ENCODE peak calls at places on chromosome 2, in four cellular contexts. One of them, this sample, is unnamed.

GRCh38 chr2:182668671-182669070 is 47.4 kb upstream of the DNAJC10 start:
- DNase-seq in M059J: peak; percentile 23
- DNase-seq in T-helper 9 cell: no peak
- DNase-seq in KG1: no peak
- DNase-seq in this sample: peak; percentile 97

GRCh38 chr2:149141046-149141445 is 102.5 kb downstream of the LYPD6B start:
- DNase-seq in T-helper 9 cell: no peak
- DNase-seq in M059J: peak; percentile 28
- DNase-seq in KG1: no peak
- DNase-seq in this sample: no peak

GRCh38 chr2:166773268-166773949 is 114.9 kb upstream of the XIRP2 start:
- DNase-seq in T-helper 9 cell: no peak
- DNase-seq in KG1: no peak
- DNase-seq in M059J: no peak
- DNase-seq in this sample: no peak

GRCh38 chr2:108492364-108492763 is 41.9 kb upstream of the LIMS1 start:
- DNase-seq in M059J: peak; percentile 24
- DNase-seq in T-helper 9 cell: no peak
- DNase-seq in KG1: no peak
- DNase-seq in this sample: no peak

GRCh38 chr2:104406273-104406726 is 447.6 kb upstream of the POU3F3 start:
- DNase-seq in KG1: no peak
- DNase-seq in M059J: no peak
- DNase-seq in T-helper 9 cell: no peak
- DNase-seq in this sample: peak; percentile 58

GRCh38 chr2:15331787-15332186 is 229.3 kb downstream of the NBAS start:
- DNase-seq in M059J: no peak
- DNase-seq in T-helper 9 cell: no peak
- DNase-seq in KG1: no peak
- DNase-seq in this sample: no peak

GRCh38 chr2:174577967-174578589 is 19.5 kb downstream of the WIPF1 start:
- DNase-seq in M059J: peak; percentile 65
- DNase-seq in T-helper 9 cell: peak; percentile 31
- DNase-seq in KG1: no peak
- DNase-seq in this sample: no peak

GRCh38 chr2:132911726-132912724 is 242.0 kb upstream of the LYPD1 start:
- DNase-seq in T-helper 9 cell: no peak
- DNase-seq in M059J: no peak
- DNase-seq in KG1: no peak
- DNase-seq in this sample: no peak

GRCh38 chr2:157897106-157897971 is 21.2 kb upstream of the ACVR1 start:
- DNase-seq in T-helper 9 cell: peak; percentile 13
- DNase-seq in M059J: no peak
- DNase-seq in KG1: no peak
- DNase-seq in this sample: no peak

GRCh38 chr2:238216651-238217184 is 13.2 kb upstream of the ILKAP start:
- DNase-seq in T-helper 9 cell: no peak
- DNase-seq in KG1: no peak
- DNase-seq in M059J: no peak
- DNase-seq in this sample: no peak

GRCh38 chr2:158923180-158923594 is 45.3 kb upstream of the TANC1 start:
- DNase-seq in KG1: no peak
- DNase-seq in M059J: peak; percentile 79
- DNase-seq in T-helper 9 cell: no peak
- DNase-seq in this sample: no peak

GRCh38 chr2:26475832-26476501 is 2.0 kb downstream of the OTOF start:
- DNase-seq in T-helper 9 cell: no peak
- DNase-seq in KG1: no peak
- DNase-seq in M059J: no peak
- DNase-seq in this sample: no peak

GRCh38 chr2:62304429-62305417 is 108.8 kb downstream of the B3GNT2 start:
- DNase-seq in KG1: peak; percentile 62
- DNase-seq in M059J: peak; percentile 81
- DNase-seq in T-helper 9 cell: peak; percentile 7
- DNase-seq in this sample: peak; percentile 35

GRCh38 chr2:76748581-76749296 is 773.4 kb downstream of the LRRTM4 start:
- DNase-seq in KG1: no peak
- DNase-seq in T-helper 9 cell: no peak
- DNase-seq in M059J: no peak
- DNase-seq in this sample: peak; percentile 17

GRCh38 chr2:64914735-64915509 is 74.3 kb upstream of the SLC1A4 start:
- DNase-seq in T-helper 9 cell: no peak
- DNase-seq in M059J: no peak
- DNase-seq in KG1: no peak
- DNase-seq in this sample: no peak

GRCh38 chr2:104213758-104214157 is 640.2 kb upstream of the POU3F3 start:
- DNase-seq in T-helper 9 cell: no peak
- DNase-seq in M059J: no peak
- DNase-seq in KG1: no peak
- DNase-seq in this sample: no peak

GRCh38 chr2:143132360-143132759 is 3.1 kb downstream of the ARHGAP15 start:
- DNase-seq in KG1: peak; percentile 15
- DNase-seq in T-helper 9 cell: no peak
- DNase-seq in M059J: no peak
- DNase-seq in this sample: no peak

GRCh38 chr2:231955758-231956472 is 5.6 kb upstream of the DIS3L2 start:
- DNase-seq in T-helper 9 cell: no peak
- DNase-seq in KG1: no peak
- DNase-seq in M059J: no peak
- DNase-seq in this sample: no peak

GRCh38 chr2:142961202-142961601 is 83.7 kb downstream of the KYNU start:
- DNase-seq in KG1: no peak
- DNase-seq in T-helper 9 cell: no peak
- DNase-seq in M059J: no peak
- DNase-seq in this sample: no peak

GRCh38 chr2:233235977-233236376 is 15.5 kb upstream of the ATG16L1 start:
- DNase-seq in KG1: no peak
- DNase-seq in M059J: no peak
- DNase-seq in T-helper 9 cell: no peak
- DNase-seq in this sample: no peak

GRCh38 chr2:140648390-140648789 is 1482.4 kb downstream of the LRP1B start:
- DNase-seq in KG1: no peak
- DNase-seq in T-helper 9 cell: no peak
- DNase-seq in M059J: no peak
- DNase-seq in this sample: no peak